ENCODE peak calls at places on chromosomes 12 and 14, in ten cellular contexts. One of them, this sample, is unnamed. For H3K9me3, the result is how much of the 10 kb centered on the place peaks cover.

GRCh38 chr14:50784683-50785505 is 46.1 kb downstream of the NIN start:
- DNase-seq in right lobe of liver: no peak
- DNase-seq in fibroblast of lung: no peak
- DNase-seq in upper lobe of left lung: no peak
- DNase-seq in breast epithelium: no peak
- DNase-seq in lower lobe of right lung: no peak
- DNase-seq in uterus: no peak
- DNase-seq in heart left ventricle: peak
- DNase-seq in transverse colon: no peak
- DNase-seq in CD8-positive, alpha-beta T cell: no peak
- DNase-seq in this sample: no peak

GRCh38 chr12:122308811-122309210 is 42.5 kb upstream of the VPS33A start:
- DNase-seq in uterus: no peak
- DNase-seq in fibroblast of lung: no peak
- DNase-seq in breast epithelium: no peak
- DNase-seq in right lobe of liver: no peak
- DNase-seq in CD8-positive, alpha-beta T cell: no peak
- DNase-seq in heart left ventricle: no peak
- DNase-seq in upper lobe of left lung: no peak
- DNase-seq in transverse colon: no peak
- DNase-seq in lower lobe of right lung: no peak
- DNase-seq in this sample: no peak

GRCh38 chr12:27965966-27966365 is 6.6 kb downstream of the PTHLH start:
- DNase-seq in uterus: no peak
- DNase-seq in fibroblast of lung: peak
- DNase-seq in upper lobe of left lung: no peak
- DNase-seq in right lobe of liver: no peak
- DNase-seq in CD8-positive, alpha-beta T cell: no peak
- DNase-seq in transverse colon: no peak
- DNase-seq in lower lobe of right lung: no peak
- DNase-seq in breast epithelium: no peak
- DNase-seq in heart left ventricle: no peak
- DNase-seq in this sample: no peak

GRCh38 chr14:99838555-99839193 is 45.5 kb downstream of the EML1 start:
- DNase-seq in CD8-positive, alpha-beta T cell: no peak
- DNase-seq in lower lobe of right lung: peak
- DNase-seq in uterus: no peak
- DNase-seq in transverse colon: no peak
- DNase-seq in heart left ventricle: no peak
- DNase-seq in right lobe of liver: no peak
- DNase-seq in breast epithelium: no peak
- DNase-seq in upper lobe of left lung: no peak
- DNase-seq in fibroblast of lung: peak
- DNase-seq in this sample: peak

GRCh38 chr12:53232641-53233538 is 881 bp upstream of the RARG start:
- DNase-seq in fibroblast of lung: peak
- DNase-seq in CD8-positive, alpha-beta T cell: no peak
- DNase-seq in lower lobe of right lung: peak
- DNase-seq in breast epithelium: peak
- DNase-seq in uterus: no peak
- DNase-seq in right lobe of liver: no peak
- DNase-seq in transverse colon: peak
- DNase-seq in upper lobe of left lung: peak
- DNase-seq in heart left ventricle: peak
- DNase-seq in this sample: no peak

GRCh38 chr14:81829447-81829846 is 295.8 kb upstream of the SEL1L start:
- DNase-seq in uterus: no peak
- DNase-seq in fibroblast of lung: no peak
- DNase-seq in breast epithelium: no peak
- DNase-seq in right lobe of liver: no peak
- DNase-seq in transverse colon: no peak
- DNase-seq in upper lobe of left lung: no peak
- DNase-seq in lower lobe of right lung: peak
- DNase-seq in heart left ventricle: no peak
- DNase-seq in CD8-positive, alpha-beta T cell: no peak
- DNase-seq in this sample: no peak

GRCh38 chr12:63940295-63940997 is 95.9 kb downstream of the SRGAP1 start:
- DNase-seq in right lobe of liver: no peak
- DNase-seq in uterus: no peak
- DNase-seq in fibroblast of lung: no peak
- DNase-seq in heart left ventricle: no peak
- DNase-seq in transverse colon: no peak
- DNase-seq in upper lobe of left lung: no peak
- DNase-seq in lower lobe of right lung: no peak
- DNase-seq in breast epithelium: no peak
- DNase-seq in CD8-positive, alpha-beta T cell: no peak
- DNase-seq in this sample: no peak

GRCh38 chr14:73491256-73491976 is 683 bp downstream of the RIOX1 start:
- DNase-seq in breast epithelium: peak
- DNase-seq in CD8-positive, alpha-beta T cell: peak
- DNase-seq in transverse colon: peak
- DNase-seq in upper lobe of left lung: peak
- DNase-seq in right lobe of liver: peak
- DNase-seq in lower lobe of right lung: peak
- DNase-seq in fibroblast of lung: peak
- DNase-seq in uterus: peak
- DNase-seq in heart left ventricle: peak
- DNase-seq in this sample: no peak

GRCh38 chr14:74664717-74665116 is 48.2 kb downstream of the AREL1 start:
- DNase-seq in CD8-positive, alpha-beta T cell: no peak
- DNase-seq in upper lobe of left lung: no peak
- DNase-seq in uterus: no peak
- DNase-seq in heart left ventricle: no peak
- DNase-seq in breast epithelium: no peak
- DNase-seq in fibroblast of lung: no peak
- DNase-seq in transverse colon: no peak
- DNase-seq in lower lobe of right lung: no peak
- DNase-seq in right lobe of liver: no peak
- DNase-seq in this sample: no peak

GRCh38 chr12:100234591-100235304 is 32.1 kb downstream of the DEPDC4 start:
- DNase-seq in upper lobe of left lung: no peak
- DNase-seq in CD8-positive, alpha-beta T cell: no peak
- DNase-seq in right lobe of liver: no peak
- DNase-seq in transverse colon: no peak
- DNase-seq in lower lobe of right lung: no peak
- DNase-seq in heart left ventricle: no peak
- DNase-seq in uterus: no peak
- DNase-seq in breast epithelium: no peak
- DNase-seq in fibroblast of lung: peak
- DNase-seq in this sample: peak

GRCh38 chr12:92942905-92943304 is 13.8 kb upstream of the EEA1 start:
- DNase-seq in upper lobe of left lung: no peak
- DNase-seq in right lobe of liver: no peak
- DNase-seq in transverse colon: no peak
- DNase-seq in breast epithelium: no peak
- DNase-seq in lower lobe of right lung: no peak
- DNase-seq in heart left ventricle: no peak
- DNase-seq in uterus: peak
- DNase-seq in CD8-positive, alpha-beta T cell: no peak
- DNase-seq in fibroblast of lung: peak
- DNase-seq in this sample: no peak

GRCh38 chr14:51807355-51807754 is 53.1 kb upstream of the GNG2 start:
- DNase-seq in upper lobe of left lung: no peak
- DNase-seq in fibroblast of lung: peak
- DNase-seq in lower lobe of right lung: no peak
- DNase-seq in heart left ventricle: no peak
- DNase-seq in CD8-positive, alpha-beta T cell: no peak
- DNase-seq in uterus: peak
- DNase-seq in transverse colon: no peak
- DNase-seq in breast epithelium: no peak
- DNase-seq in right lobe of liver: no peak
- DNase-seq in this sample: no peak

GRCh38 chr14:69316449-69317391 is 56.8 kb downstream of the GALNT16 start:
- DNase-seq in CD8-positive, alpha-beta T cell: no peak
- DNase-seq in right lobe of liver: no peak
- DNase-seq in fibroblast of lung: peak
- DNase-seq in transverse colon: peak
- DNase-seq in uterus: peak
- DNase-seq in breast epithelium: peak
- DNase-seq in heart left ventricle: peak
- DNase-seq in lower lobe of right lung: peak
- DNase-seq in upper lobe of left lung: peak
- DNase-seq in this sample: no peak

GRCh38 chr14:43005807-43006206 is 1399.1 kb downstream of the LRFN5 start:
- DNase-seq in fibroblast of lung: peak
- DNase-seq in upper lobe of left lung: no peak
- DNase-seq in right lobe of liver: no peak
- DNase-seq in CD8-positive, alpha-beta T cell: no peak
- DNase-seq in breast epithelium: no peak
- DNase-seq in transverse colon: no peak
- DNase-seq in uterus: no peak
- DNase-seq in lower lobe of right lung: no peak
- DNase-seq in heart left ventricle: no peak
- DNase-seq in this sample: no peak
- H3K9me3 ChIP-seq in fibroblast of lung: under half
- H3K9me3 ChIP-seq in upper lobe of left lung: under half
- H3K9me3 ChIP-seq in right lobe of liver: under half
- H3K9me3 ChIP-seq in CD8-positive, alpha-beta T cell: under half
- H3K9me3 ChIP-seq in breast epithelium: under half
- H3K9me3 ChIP-seq in transverse colon: under half
- H3K9me3 ChIP-seq in uterus: under half
- H3K9me3 ChIP-seq in lower lobe of right lung: under half
- H3K9me3 ChIP-seq in heart left ventricle: under half
- H3K9me3 ChIP-seq in this sample: under half

GRCh38 chr14:64722842-64723447 is 18.7 kb downstream of the PLEKHG3 start:
- DNase-seq in lower lobe of right lung: no peak
- DNase-seq in CD8-positive, alpha-beta T cell: no peak
- DNase-seq in breast epithelium: no peak
- DNase-seq in heart left ventricle: no peak
- DNase-seq in fibroblast of lung: no peak
- DNase-seq in right lobe of liver: peak
- DNase-seq in upper lobe of left lung: no peak
- DNase-seq in transverse colon: no peak
- DNase-seq in uterus: no peak
- DNase-seq in this sample: no peak

GRCh38 chr14:64721899-64722298 is 17.7 kb downstream of the PLEKHG3 start:
- DNase-seq in CD8-positive, alpha-beta T cell: no peak
- DNase-seq in right lobe of liver: peak
- DNase-seq in upper lobe of left lung: no peak
- DNase-seq in breast epithelium: no peak
- DNase-seq in heart left ventricle: no peak
- DNase-seq in transverse colon: no peak
- DNase-seq in uterus: no peak
- DNase-seq in fibroblast of lung: no peak
- DNase-seq in lower lobe of right lung: no peak
- DNase-seq in this sample: no peak

GRCh38 chr14:64724578-64724930 is 20.3 kb downstream of the PLEKHG3 start:
- DNase-seq in upper lobe of left lung: no peak
- DNase-seq in breast epithelium: no peak
- DNase-seq in CD8-positive, alpha-beta T cell: no peak
- DNase-seq in uterus: no peak
- DNase-seq in transverse colon: no peak
- DNase-seq in heart left ventricle: no peak
- DNase-seq in right lobe of liver: peak
- DNase-seq in lower lobe of right lung: no peak
- DNase-seq in fibroblast of lung: no peak
- DNase-seq in this sample: no peak

GRCh38 chr14:64725360-64725815 is 21.2 kb downstream of the PLEKHG3 start:
- DNase-seq in right lobe of liver: peak
- DNase-seq in breast epithelium: no peak
- DNase-seq in uterus: no peak
- DNase-seq in fibroblast of lung: no peak
- DNase-seq in CD8-positive, alpha-beta T cell: no peak
- DNase-seq in lower lobe of right lung: no peak
- DNase-seq in transverse colon: no peak
- DNase-seq in heart left ventricle: no peak
- DNase-seq in upper lobe of left lung: no peak
- DNase-seq in this sample: no peak

GRCh38 chr14:64723691-64724577 is 19.7 kb downstream of the PLEKHG3 start:
- DNase-seq in right lobe of liver: peak
- DNase-seq in uterus: no peak
- DNase-seq in lower lobe of right lung: no peak
- DNase-seq in CD8-positive, alpha-beta T cell: no peak
- DNase-seq in heart left ventricle: no peak
- DNase-seq in upper lobe of left lung: no peak
- DNase-seq in transverse colon: no peak
- DNase-seq in breast epithelium: no peak
- DNase-seq in fibroblast of lung: no peak
- DNase-seq in this sample: no peak
- H3K27ac ChIP-seq in right lobe of liver: no peak
- H3K27ac ChIP-seq in uterus: peak
- H3K27ac ChIP-seq in lower lobe of right lung: peak
- H3K27ac ChIP-seq in CD8-positive, alpha-beta T cell: no peak
- H3K27ac ChIP-seq in heart left ventricle: no peak
- H3K27ac ChIP-seq in upper lobe of left lung: no peak
- H3K27ac ChIP-seq in transverse colon: peak
- H3K27ac ChIP-seq in breast epithelium: peak
- H3K27ac ChIP-seq in fibroblast of lung: no peak
- H3K27ac ChIP-seq in this sample: no peak

DNA sequence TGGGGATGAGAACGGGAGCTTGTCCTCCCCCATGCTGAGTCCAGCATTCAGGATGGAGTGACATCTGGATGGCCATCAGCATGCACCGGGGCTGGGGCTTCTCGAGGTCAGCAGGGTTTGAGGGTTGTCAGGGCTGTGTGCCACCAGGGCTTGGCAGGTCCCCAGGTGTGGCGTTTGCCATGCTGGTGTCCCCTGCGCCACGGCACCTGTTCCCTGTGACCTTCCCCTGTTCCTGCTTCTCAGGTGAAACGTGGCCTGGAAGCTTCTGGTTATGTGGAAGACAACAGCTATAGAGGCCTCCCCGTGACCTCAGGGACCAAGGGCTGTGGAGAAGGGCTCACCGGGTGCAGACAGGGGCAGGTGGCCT is 152.4 kb downstream of the KIF26A start:
- DNase-seq in uterus: no peak
- DNase-seq in transverse colon: peak
- DNase-seq in fibroblast of lung: no peak
- DNase-seq in right lobe of liver: peak
- DNase-seq in CD8-positive, alpha-beta T cell: no peak
- DNase-seq in lower lobe of right lung: peak
- DNase-seq in breast epithelium: no peak
- DNase-seq in heart left ventricle: peak
- DNase-seq in upper lobe of left lung: peak
- DNase-seq in this sample: no peak
- H3K9me3 ChIP-seq in uterus: under half
- H3K9me3 ChIP-seq in transverse colon: under half
- H3K9me3 ChIP-seq in fibroblast of lung: under half
- H3K9me3 ChIP-seq in right lobe of liver: under half
- H3K9me3 ChIP-seq in CD8-positive, alpha-beta T cell: under half
- H3K9me3 ChIP-seq in lower lobe of right lung: under half
- H3K9me3 ChIP-seq in breast epithelium: under half
- H3K9me3 ChIP-seq in heart left ventricle: under half
- H3K9me3 ChIP-seq in upper lobe of left lung: under half
- H3K9me3 ChIP-seq in this sample: under half

DNA sequence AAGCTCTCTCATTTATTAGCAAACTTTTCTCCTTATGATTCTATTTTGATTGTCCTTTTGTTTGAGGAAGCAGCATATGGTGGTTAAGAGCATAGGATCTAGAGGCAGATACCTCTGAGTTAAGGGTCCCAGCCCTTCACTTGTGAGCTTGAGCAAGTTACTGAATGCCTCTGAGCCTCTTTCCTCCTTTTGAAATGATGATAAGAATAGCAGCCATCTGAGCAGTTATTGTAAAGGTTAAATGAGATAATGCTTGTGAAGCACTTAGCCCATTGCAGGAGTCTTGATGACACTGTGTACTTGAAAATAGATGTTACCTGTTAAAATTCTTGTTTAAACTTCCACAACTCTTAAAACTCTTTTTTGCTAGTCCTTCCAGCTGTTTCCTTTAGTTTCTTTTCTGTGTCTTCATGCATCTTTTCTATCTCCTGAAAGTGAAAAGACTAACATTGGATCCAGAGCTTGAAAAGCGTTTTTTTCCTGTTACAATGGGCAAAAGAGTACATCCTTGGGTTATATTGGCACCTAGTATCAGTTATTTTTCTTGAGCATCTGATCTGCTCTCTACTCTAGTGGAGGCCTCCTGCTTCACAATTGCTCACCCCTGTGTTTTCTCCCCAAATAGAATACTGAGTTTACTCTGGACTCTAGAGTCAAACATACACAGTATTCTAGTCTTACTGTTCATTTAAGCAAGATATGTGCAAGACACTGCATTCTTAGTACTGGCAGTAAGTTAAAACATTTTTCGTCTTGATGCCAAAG is 3.1 kb downstream of the HIF1A start:
- DNase-seq in fibroblast of lung: no peak
- DNase-seq in lower lobe of right lung: no peak
- DNase-seq in upper lobe of left lung: no peak
- DNase-seq in breast epithelium: no peak
- DNase-seq in transverse colon: no peak
- DNase-seq in uterus: no peak
- DNase-seq in heart left ventricle: no peak
- DNase-seq in CD8-positive, alpha-beta T cell: no peak
- DNase-seq in right lobe of liver: no peak
- DNase-seq in this sample: no peak
- H3K27ac ChIP-seq in fibroblast of lung: peak
- H3K27ac ChIP-seq in lower lobe of right lung: no peak
- H3K27ac ChIP-seq in upper lobe of left lung: no peak
- H3K27ac ChIP-seq in breast epithelium: no peak
- H3K27ac ChIP-seq in transverse colon: peak
- H3K27ac ChIP-seq in uterus: no peak
- H3K27ac ChIP-seq in heart left ventricle: no peak
- H3K27ac ChIP-seq in CD8-positive, alpha-beta T cell: no peak
- H3K27ac ChIP-seq in right lobe of liver: no peak
- H3K27ac ChIP-seq in this sample: no peak